ENCODE peak calls at places on chromosomes 13 and 19, in nine cellular contexts. E, I, C, X, O, U, Q, G and D are unnamed samples.

GRCh38 chr13:27607125-27607524 is 13.2 kb downstream of the LNX2 start:
- DNase-seq in Q (no peak), G (no peak), I (peak), U (peak), E (peak), C (no peak), X (peak), O (peak), D (no peak)

GRCh38 chr13:68490594-68490993 is 1260.5 kb upstream of the PCDH9 start:
- DNase-seq in U (no peak), Q (no peak), I (no peak), O (no peak), E (no peak), G (no peak), X (no peak), C (no peak), D (no peak)

GRCh38 chr19:18220632-18221275 is 5.5 kb downstream of the PDE4C start:
- DNase-seq in C (no peak), O (no peak), Q (no peak), G (peak), I (no peak), U (no peak), E (no peak), X (peak), D (no peak)

GRCh38 chr13:111343186-111343805 is 22.9 kb downstream of the TEX29 start:
- DNase-seq in E (no peak), U (no peak), X (no peak), C (no peak), O (no peak), G (no peak), Q (no peak), I (no peak), D (no peak)

GRCh38 chr13:97502192-97502591 is 68.2 kb downstream of the RAP2A start:
- DNase-seq in Q (no peak), U (no peak), X (peak), E (peak), I (no peak), O (peak), C (no peak), G (no peak), D (no peak)

GRCh38 chr13:26412263-26412662 is 145.2 kb upstream of the WASF3 start:
- DNase-seq in U (no peak), G (no peak), E (no peak), Q (no peak), I (no peak), O (peak), X (no peak), C (no peak), D (no peak)

GRCh38 chr19:47479701-47480503 is 4.1 kb downstream of the KPTN start:
- DNase-seq in Q (no peak), C (peak), E (no peak), I (peak), X (no peak), U (no peak), G (peak), O (peak), D (no peak)

GRCh38 chr13:113453962-113454361 is 674 bp upstream of the ADPRHL1 start:
- DNase-seq in E (no peak), O (peak), C (no peak), I (peak), Q (no peak), U (no peak), G (no peak), X (no peak), D (no peak)

GRCh38 chr13:23695711-23696512 is 125.7 kb downstream of the TNFRSF19 start:
- DNase-seq in U (no peak), Q (no peak), G (peak), O (no peak), X (no peak), C (peak), E (no peak), I (no peak), D (peak)

GRCh38 chr13:61774903-61775302 is 359.3 kb upstream of the PCDH20 start:
- DNase-seq in Q (no peak), G (no peak), E (no peak), C (no peak), X (no peak), I (no peak), U (no peak), O (no peak), D (no peak)

GRCh38 chr19:14686411-14686810 is 3.4 kb upstream of the ZNF333 start:
- DNase-seq in C (no peak), G (peak), U (peak), I (peak), Q (no peak), O (peak), E (peak), X (no peak), D (no peak)

GRCh38 chr13:102020611-102021216 is 381.1 kb downstream of the FGF14 start:
- DNase-seq in Q (no peak), C (no peak), O (peak), X (no peak), U (no peak), E (no peak), G (no peak), I (peak), D (no peak)

GRCh38 chr13:40878321-40878720 is 88.9 kb downstream of the SLC25A15 start:
- DNase-seq in E (peak), Q (no peak), U (no peak), O (no peak), X (no peak), C (no peak), G (no peak), I (no peak), D (no peak)

GRCh38 chr13:40875583-40875982 is 86.2 kb downstream of the SLC25A15 start:
- DNase-seq in G (no peak), Q (no peak), U (no peak), I (no peak), C (no peak), O (no peak), E (no peak), X (no peak), D (no peak)

GRCh38 chr13:40874138-40874776 is 84.8 kb downstream of the SLC25A15 start:
- DNase-seq in E (no peak), O (peak), I (peak), X (no peak), C (no peak), Q (no peak), U (no peak), G (no peak), D (no peak)

GRCh38 chr13:40875048-40875447 is 85.6 kb downstream of the SLC25A15 start:
- DNase-seq in O (no peak), X (no peak), U (no peak), C (no peak), Q (no peak), G (no peak), E (no peak), I (no peak), D (no peak)

GRCh38 chr13:40876020-40876738 is 86.8 kb downstream of the SLC25A15 start:
- DNase-seq in E (no peak), X (no peak), G (no peak), Q (no peak), O (no peak), U (no peak), I (no peak), C (no peak), D (no peak)
- TF ChIP-seq CTCF in E (no peak), X (no peak), G (no peak), Q (no peak), O (no peak), U (no peak), I (no peak), C (no peak), D (no peak)

GRCh38 chr19:10166046-10166445 is 28.7 kb downstream of the DNMT1 start:
- DNase-seq in Q (no peak), C (no peak), O (no peak), E (no peak), X (no peak), U (no peak), G (no peak), I (no peak), D (no peak)
- TF ChIP-seq CTCF in Q (no peak), C (no peak), O (no peak), E (no peak), X (no peak), U (no peak), G (no peak), I (no peak), D (no peak)

DNA sequence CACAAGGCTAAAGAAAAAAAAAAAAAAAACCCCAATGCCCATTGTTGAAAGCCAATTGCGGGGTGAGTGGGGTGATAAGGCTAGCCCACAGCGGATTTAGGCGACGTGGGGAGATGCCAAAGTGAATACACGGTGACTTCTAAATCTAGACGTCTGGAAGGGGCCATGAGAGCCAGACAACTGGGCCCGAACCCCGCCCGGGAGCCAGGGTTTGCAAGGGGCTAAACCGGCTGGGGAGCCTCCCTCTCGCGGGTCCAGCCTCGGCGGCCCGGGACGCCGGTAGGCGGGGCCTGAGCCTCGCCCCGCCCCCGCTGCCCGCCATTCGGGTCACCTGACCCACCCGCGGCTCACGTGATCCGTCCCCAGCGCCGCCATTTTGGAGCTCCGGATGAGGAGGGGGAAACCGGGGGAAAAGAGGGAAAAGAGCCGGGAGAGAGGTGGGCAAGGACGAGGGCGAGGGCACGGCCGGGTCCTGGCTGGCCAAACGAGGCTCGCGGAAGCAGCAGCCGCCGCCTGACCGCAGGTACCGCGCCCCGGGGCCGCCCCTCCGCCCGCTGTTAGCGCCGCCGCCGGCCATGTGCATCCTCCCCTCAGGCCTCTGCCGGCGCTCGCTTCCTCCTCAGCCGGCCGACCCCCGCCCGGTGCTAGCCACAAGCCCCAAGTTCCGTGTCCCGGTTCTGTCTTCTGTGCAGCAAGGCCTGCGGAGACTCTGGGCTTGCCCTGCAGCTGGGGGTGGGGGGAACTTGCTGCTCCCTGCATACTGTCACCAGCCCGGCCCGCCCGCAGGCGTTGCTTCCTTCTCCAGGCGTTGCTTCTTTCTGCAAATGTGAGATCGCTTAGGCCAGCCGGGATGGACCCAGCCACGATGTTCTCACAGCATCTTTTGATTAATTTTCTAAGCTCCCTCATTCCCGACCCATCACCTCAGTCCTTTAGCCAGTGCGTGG is at the start of gene ZNF507:
- DNase-seq in Q (peak), I (peak), X (peak), C (peak), O (peak), U (peak), E (peak), G (peak), D (peak)
- TF ChIP-seq CTCF in Q (no peak), I (peak), X (no peak), C (no peak), O (no peak), U (no peak), E (peak), G (no peak), D (peak)

GRCh38 chr19:49814010-49814409 is 918 bp upstream of the FUZ start:
- DNase-seq in I (no peak), X (no peak), E (no peak), U (no peak), C (no peak), O (no peak), G (no peak), Q (no peak), D (no peak)

GRCh38 chr19:49811328-49811727 is 1.8 kb downstream of the FUZ start:
- DNase-seq in O (no peak), X (no peak), C (no peak), I (no peak), U (no peak), Q (no peak), G (no peak), E (no peak), D (no peak)

GRCh38 chr19:49809987-49810389 is 3.1 kb downstream of the FUZ start:
- DNase-seq in E (no peak), Q (no peak), I (no peak), X (no peak), G (no peak), U (no peak), O (no peak), C (no peak), D (no peak)

GRCh38 chr19:49812452-49812996 is 568 bp downstream of the FUZ start:
- DNase-seq in C (no peak), U (no peak), E (no peak), O (no peak), I (no peak), G (no peak), Q (no peak), X (no peak), D (no peak)

DNA sequence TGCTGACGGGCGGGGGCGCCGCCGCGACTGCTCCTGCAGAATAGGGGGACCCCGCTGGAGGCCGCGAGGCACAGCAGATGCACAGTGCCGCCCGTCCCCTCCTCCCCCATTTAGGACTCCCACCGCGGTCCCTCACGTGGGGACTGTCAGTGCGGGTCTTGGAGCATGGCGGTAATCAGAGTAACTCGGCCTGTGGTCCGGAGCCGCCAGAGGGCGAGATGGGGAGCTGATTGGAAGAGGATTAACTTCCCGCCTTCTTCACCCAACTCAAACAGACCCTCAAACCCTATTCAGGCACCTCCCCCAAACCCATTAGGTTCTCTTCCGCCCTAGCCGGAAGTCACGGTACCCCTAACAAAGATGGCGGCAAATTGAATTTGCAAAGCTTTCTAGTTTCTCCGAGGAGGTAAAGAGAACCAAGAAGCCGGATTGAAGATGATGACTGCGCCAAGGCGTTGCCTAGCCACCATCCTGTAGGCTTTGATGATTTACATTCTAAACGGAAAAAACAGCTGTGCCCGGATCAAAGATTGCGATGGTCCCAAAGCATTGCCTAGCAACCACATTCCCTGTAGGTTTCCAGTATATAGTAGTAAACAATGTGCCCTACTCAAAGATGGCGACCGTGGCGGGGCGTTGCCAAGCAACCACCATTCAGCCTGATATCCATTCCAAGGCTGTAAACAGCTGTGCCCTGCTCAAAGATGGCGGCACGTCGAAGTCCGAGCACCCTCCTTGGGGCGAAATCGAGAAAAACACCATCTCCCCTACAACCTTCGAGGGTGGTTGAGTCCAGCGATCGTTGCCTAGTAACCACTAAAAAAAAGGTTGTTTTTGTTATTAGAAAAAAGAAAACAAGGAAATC is at the start of gene FUZ:
- DNase-seq in G (peak), X (peak), E (peak), Q (peak), U (peak), I (peak), C (peak), O (peak), D (peak)
- TF ChIP-seq CTCF in G (no peak), X (peak), E (peak), Q (no peak), U (peak), I (peak), C (no peak), O (no peak), D (no peak)

DNA sequence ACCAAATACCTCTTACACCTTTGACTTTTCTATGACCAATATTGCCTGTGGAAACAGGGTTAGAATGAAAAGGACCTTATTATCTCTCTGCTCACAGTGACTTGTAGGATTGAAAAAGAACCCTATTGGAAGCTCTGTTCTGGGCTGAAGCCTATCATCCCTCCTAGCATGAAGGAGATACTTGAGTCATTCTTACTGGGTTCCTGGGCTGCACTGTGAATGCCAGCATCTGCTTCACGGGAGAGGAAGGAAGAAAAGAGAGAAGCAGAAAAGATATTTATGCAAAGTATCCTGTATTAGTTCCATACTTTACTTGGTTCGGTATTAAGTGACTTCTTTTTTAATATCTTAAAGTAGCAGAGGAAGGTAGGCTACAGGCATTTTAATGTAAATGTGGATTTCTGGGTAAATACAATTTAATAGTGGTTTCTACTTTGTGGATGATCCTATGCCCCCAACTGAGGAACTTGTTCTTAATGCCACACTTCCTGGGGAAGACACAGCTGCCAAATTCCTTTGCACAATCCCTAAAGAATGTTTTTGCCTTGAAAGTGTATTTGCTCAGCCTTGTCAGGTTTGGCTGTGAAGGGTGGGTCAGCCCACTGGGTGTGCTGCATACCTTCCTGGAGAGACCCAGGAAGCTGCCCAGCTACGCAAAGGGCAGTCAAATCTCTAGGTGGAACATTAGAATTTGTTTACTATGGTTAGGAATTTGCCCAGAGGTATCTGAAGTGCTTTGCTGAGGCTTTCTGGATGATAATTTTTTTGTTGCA is 13.7 kb upstream of the SCEL start:
- DNase-seq in X (no peak), Q (peak), I (peak), C (no peak), G (peak), O (peak), E (no peak), U (no peak), D (no peak)
- TF ChIP-seq CTCF in X (no peak), Q (no peak), I (peak), C (no peak), G (no peak), O (no peak), E (no peak), U (no peak), D (no peak)

DNA sequence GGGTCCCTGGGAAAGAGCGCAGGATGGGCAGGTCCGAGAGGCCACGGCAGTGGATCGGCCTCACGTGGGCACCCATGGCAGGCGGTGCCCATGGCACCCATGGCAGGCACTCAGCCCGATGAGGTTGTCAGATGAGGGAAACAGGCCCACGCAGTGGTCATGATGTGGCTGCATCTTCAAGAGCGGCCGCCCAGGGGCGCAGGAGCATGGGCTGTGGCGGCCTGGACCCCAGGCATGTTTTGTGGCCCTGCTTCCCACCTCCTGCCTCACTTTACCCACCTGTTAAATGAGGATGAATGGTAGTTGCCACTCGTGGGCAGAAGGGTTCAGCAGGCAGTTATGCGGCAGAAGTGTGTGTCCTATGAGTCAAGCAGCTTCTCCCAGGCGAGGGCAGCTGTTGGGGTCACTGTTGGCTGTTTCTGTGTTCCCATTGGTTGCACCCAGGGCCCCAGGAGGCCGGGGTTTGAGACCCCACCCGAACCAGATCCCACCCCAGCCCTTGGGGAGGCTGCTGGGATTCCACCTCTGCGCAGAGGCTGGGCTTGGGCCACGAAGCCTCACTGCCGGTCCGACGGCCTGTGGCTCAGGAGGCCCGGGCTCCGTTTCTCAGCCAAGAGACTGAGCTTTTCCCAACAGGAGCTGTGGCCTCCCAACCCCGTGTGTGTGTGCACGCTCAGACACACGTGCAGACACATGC is 30.0 kb downstream of the CSNK1G2 start:
- DNase-seq in G (no peak), E (no peak), I (no peak), O (no peak), Q (no peak), X (no peak), U (no peak), C (no peak), D (no peak)
- TF ChIP-seq CTCF in G (no peak), E (no peak), I (no peak), O (no peak), Q (no peak), X (no peak), U (no peak), C (no peak), D (no peak)

GRCh38 chr13:90882551-90882950 is 464.9 kb upstream of the MIR17HG start:
- DNase-seq in U (no peak), I (no peak), O (no peak), X (no peak), C (no peak), Q (no peak), E (no peak), G (no peak), D (no peak)

GRCh38 chr13:90880790-90881189 is 466.7 kb upstream of the MIR17HG start:
- DNase-seq in I (no peak), E (no peak), O (no peak), G (no peak), C (no peak), U (no peak), X (no peak), Q (no peak), D (no peak)

GRCh38 chr13:90884066-90884465 is 463.4 kb upstream of the MIR17HG start:
- DNase-seq in O (no peak), G (no peak), E (no peak), X (no peak), I (no peak), U (no peak), Q (no peak), C (no peak), D (no peak)

DNA sequence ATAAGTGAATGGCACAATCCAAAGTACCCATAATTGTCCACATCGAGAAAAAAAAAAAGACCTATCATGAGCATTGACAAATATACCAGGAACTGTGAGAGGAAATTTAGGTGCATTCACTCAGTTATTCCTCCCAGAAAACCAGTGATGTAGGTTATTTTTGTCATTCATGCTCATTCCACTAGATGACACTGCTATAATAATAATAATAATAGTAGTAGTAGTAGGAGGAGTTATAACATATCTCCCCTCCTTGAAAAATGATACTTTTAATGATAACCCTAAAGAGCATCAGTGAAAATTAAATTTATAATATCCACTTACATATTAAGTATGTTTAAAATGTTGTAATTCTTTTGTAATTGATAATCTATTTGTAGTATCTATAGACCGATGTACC is 463.9 kb upstream of the MIR17HG start:
- DNase-seq in E (no peak), C (no peak), G (no peak), U (no peak), O (no peak), X (no peak), I (no peak), Q (no peak), D (no peak)
- TF ChIP-seq CTCF in E (no peak), C (no peak), G (no peak), U (no peak), O (no peak), X (peak), I (no peak), Q (no peak), D (no peak)